ENCODE peak calls at places on chromosomes 11 and 22, in seven cellular contexts. L is HCT116, S is HepG2, F is suprapubic skin, H is H1, Y is K562, C is transverse colon. N is an unnamed sample.

GRCh38 chr11:90757851-90758494 is 535.1 kb upstream of the CHORDC1 start:
- DNase-seq in F (no peak), C (no peak), L (no peak), H (no peak), Y (no peak), S (no peak), N (no peak)

GRCh38 chr11:73585834-73586575 is 11.9 kb downstream of the FAM168A start:
- DNase-seq in S (no peak), L (no peak), F (no peak), H (no peak), C (no peak), Y (no peak), N (no peak)

GRCh38 chr11:6601041-6601461 is 2.4 kb downstream of the RRP8 start:
- DNase-seq in H (peak; percentile 23), S (no peak), C (no peak), F (no peak), L (no peak), Y (no peak), N (no peak)

GRCh38 chr11:64888761-64889511 is 10.5 kb upstream of the EHD1 start:
- DNase-seq in H (no peak), F (no peak), S (peak; percentile 41), Y (peak; percentile 93), C (peak; percentile 85), L (no peak), N (peak; percentile 63)

GRCh38 chr11:126407101-126407521 is 51.6 kb downstream of the ST3GAL4 start:
- DNase-seq in Y (no peak), F (no peak), S (no peak), H (no peak), C (no peak), L (no peak), N (no peak)

GRCh38 chr11:2664886-2665746 is 34.7 kb downstream of the KCNQ1OT1 start:
- DNase-seq in H (peak; percentile 11), F (peak; percentile 48), Y (no peak), S (no peak), L (no peak), C (no peak), N (peak; percentile 19)

GRCh38 chr22:27972732-27973698 is 54.0 kb upstream of the PITPNB start:
- DNase-seq in H (no peak), C (no peak), Y (no peak), S (no peak), F (no peak), L (no peak), N (no peak)

GRCh38 chr22:38700271-38700788 is 413 bp downstream of the JOSD1 start:
- DNase-seq in L (no peak), F (peak; percentile 90), H (no peak), C (peak; percentile 80), S (peak; percentile 35), Y (no peak), N (peak; percentile 79)

GRCh38 chr22:27790396-27791216 is 10.9 kb downstream of the MN1 start:
- DNase-seq in H (no peak), S (no peak), Y (no peak), C (no peak), L (no peak), F (no peak), N (no peak)

GRCh38 chr11:63375434-63375833 is 5.8 kb downstream of the SLC22A9 start:
- DNase-seq in L (no peak), H (no peak), C (no peak), F (no peak), S (no peak), Y (no peak), N (no peak)

GRCh38 chr11:62923634-62924411 is 2.7 kb upstream of the CHRM1 start:
- DNase-seq in S (no peak), F (no peak), Y (peak; percentile 44), H (peak; percentile 71), L (no peak), C (no peak), N (no peak)

GRCh38 chr11:76669901-76670474 is 559 bp downstream of the LRRC32 start:
- DNase-seq in C (no peak), Y (no peak), L (no peak), F (peak; percentile 81), H (no peak), S (no peak), N (no peak)

GRCh38 chr11:34235189-34235588 is 122.6 kb downstream of the ABTB2 start:
- DNase-seq in H (no peak), Y (no peak), L (no peak), C (no peak), S (no peak), F (no peak), N (no peak)

GRCh38 chr11:44754876-44755552 is 28.3 kb downstream of the TSPAN18 start:
- DNase-seq in S (no peak), H (no peak), L (no peak), Y (no peak), F (no peak), C (no peak), N (no peak)

GRCh38 chr11:102205805-102206204 is 95.6 kb downstream of the YAP1 start:
- DNase-seq in F (no peak), L (no peak), Y (no peak), C (no peak), H (no peak), S (no peak), N (no peak)

GRCh38 chr11:55854704-55855103 is 16.2 kb downstream of the OR5D16 start:
- DNase-seq in Y (no peak), F (no peak), S (no peak), C (no peak), H (no peak), L (no peak), N (no peak)

GRCh38 chr11:64859542-64860414 is 15.3 kb upstream of the CDC42BPG start:
- DNase-seq in S (no peak), C (peak; percentile 62), Y (no peak), H (no peak), F (no peak), L (no peak), N (no peak)

GRCh38 chr11:19368726-19369364 is 128.1 kb upstream of the E2F8 start:
- DNase-seq in L (no peak), H (no peak), C (no peak), S (no peak), Y (no peak), F (no peak), N (no peak)

GRCh38 chr11:71199226-71199815 is 53.1 kb downstream of the SHANK2 start:
- DNase-seq in F (no peak), L (no peak), H (no peak), Y (no peak), S (no peak), C (no peak), N (no peak)

GRCh38 chr11:6480299-6480914 is 724 bp downstream of the ARFIP2 start:
- DNase-seq in Y (no peak), L (no peak), C (no peak), F (no peak), H (no peak), S (no peak), N (peak; percentile 40)

DNA sequence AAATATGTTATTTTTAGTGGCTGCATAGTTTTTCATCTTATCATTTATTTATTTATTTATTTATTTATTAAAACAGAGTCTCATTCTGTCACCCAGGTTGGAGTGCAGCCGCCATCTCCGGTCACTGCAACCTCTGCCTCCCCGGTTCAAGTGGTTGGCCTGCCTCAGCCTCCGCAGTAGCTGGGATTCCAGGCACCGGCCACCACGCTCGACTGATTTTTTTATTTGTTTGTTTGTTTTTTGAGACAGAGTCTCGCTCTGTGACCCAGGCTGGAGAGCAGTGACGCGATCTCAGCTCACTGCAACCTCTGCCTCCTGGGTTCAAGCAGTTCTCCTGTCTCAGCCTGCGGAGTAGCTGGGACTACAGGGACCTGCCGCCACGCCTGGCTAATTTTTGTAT is 262.9 kb upstream of the DDI1 start:
- DNase-seq in L (no peak), F (no peak), Y (no peak), S (no peak), H (no peak), C (no peak), N (no peak)
- TF ChIP-seq POLR2A in L (no peak), F (no peak), Y (no peak), S (no peak), H (no peak), C (no peak), N (no peak)

GRCh38 chr11:111357150-111358037 is 21.7 kb downstream of the POU2AF1 start:
- DNase-seq in H (no peak), C (no peak), L (no peak), F (no peak), S (peak; percentile 35), Y (no peak), N (no peak)
- TF ChIP-seq CTCF in H (peak; percentile 24), C (no peak), L (no peak), F (no peak), S (peak; percentile 62), Y (no peak), N (peak; percentile 19)

DNA sequence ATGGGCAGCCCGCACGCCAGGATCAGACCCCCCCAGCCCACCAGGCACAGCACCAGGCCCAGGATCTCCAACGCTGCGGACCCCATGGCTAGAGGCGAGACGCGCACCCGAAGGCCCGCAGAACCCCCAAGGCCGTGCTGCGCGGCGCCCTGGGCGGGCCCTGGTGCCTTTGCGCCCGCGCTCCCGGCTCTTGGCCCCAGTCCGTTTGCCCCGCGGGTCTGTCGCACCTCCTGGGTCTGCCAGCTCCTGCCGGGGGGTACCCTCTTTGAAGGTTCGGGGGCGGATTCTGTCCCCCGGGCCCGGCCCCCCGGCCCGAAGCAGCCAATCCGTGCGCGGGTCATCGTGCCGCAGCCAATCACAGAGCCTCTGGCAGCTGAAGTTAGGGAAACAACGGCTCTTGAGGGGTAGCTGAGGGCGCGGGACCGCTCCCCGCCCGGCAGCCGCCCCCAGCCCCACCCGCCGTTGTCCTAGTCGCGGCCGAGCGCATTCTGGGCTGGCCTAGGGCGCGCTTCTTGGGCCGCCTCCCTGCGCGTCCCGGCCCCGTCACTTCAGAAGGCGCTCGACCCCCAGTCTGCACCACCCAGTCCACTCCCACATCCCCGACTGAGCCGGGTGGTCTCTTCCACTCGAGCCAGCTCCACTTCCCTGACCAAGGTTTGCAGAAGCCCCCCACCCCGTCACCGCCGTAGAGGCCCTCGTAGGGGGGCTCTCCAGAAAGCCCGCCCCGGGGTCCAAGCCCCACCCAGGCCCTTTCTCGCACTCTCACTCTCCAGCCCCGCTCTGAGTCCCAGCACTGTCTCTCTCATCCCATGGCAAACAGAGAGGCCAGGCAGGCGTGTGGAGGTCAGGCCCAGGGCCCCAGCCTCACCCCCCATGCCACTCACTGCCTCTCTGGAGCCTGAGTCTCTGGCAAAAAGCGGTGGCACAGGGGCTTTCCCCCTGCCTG is at the start of gene CLDN5:
- DNase-seq in C (no peak), H (peak; percentile 89), S (no peak), F (peak; percentile 72), L (no peak), Y (peak; percentile 69), N (no peak)
- TF ChIP-seq POLR2AphosphoS5 in C (no peak), H (no peak), S (no peak), F (no peak), L (no peak), Y (no peak), N (no peak)

DNA sequence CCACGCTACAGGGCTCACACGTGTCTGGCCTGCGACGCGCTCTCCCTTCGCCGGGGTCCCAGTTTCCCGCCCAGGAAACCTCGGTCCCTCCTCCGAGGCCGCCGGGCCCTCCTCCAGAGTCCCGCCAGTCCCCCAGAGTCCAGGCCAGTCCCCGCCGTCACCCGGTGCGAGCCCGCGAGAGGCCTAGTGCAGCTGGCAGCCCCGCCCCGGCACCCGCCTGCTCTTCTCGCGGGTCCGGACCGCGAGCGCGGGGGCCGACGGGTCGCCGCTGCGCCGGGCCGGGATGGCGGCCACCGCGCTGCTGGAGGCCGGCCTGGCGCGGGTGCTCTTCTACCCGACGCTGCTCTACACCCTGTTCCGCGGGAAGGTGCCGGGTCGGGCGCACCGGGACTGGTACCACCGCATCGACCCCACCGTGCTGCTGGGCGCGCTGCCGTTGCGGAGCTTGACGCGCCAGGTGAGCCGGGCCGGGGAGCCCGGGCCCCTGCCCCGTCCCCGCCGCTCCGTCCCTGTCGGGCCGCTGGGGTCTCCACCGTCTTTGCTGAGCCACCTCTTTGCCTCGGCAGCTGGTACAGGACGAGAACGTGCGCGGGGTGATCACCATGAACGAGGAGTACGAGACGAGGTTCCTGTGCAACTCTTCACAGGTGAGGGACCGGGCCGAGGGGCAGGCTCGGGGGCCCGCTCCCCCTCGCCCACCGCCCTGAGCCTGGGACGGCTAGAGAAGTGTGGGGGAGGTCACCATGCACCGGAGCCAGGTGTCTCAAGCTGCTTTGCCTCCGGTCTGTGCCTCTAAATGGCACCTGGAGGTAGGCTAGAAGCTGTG is at the start of gene PTPMT1:
- DNase-seq in S (peak; percentile 68), C (peak; percentile 81), L (peak; percentile 40), H (peak; percentile 86), Y (peak; percentile 86), F (peak; percentile 85), N (peak; percentile 77)
- TF ChIP-seq POLR2A in S (peak; percentile 79), C (peak; percentile 36), L (peak; percentile 92), H (peak; percentile 48), Y (peak; percentile 79), F (no peak), N (no peak)

N was measured in stomach.